ENCODE peak calls at places on chromosomes 1 and 21, in five cellular contexts. W is GM12878, H is SK-N-SH, Z is K562, D is GM12892. P is an unnamed sample.

GRCh38 chr21:23950344-23950743 is 1656.9 kb downstream of the MRPL39 start:
- DNase-seq in H (no peak), W (no peak), Z (no peak), D (no peak), P (no peak)

GRCh38 chr1:49050041-49050440 is 273.4 kb upstream of the BEND5 start:
- DNase-seq in H (no peak), W (no peak), D (no peak), Z (no peak), P (no peak)

GRCh38 chr1:46655848-46656247 is 12.3 kb downstream of the ATPAF1 start:
- DNase-seq in Z (no peak), W (no peak), D (no peak), H (no peak), P (no peak)

GRCh38 chr1:116483481-116484309 is 87.1 kb downstream of the CD58 start:
- DNase-seq in W (no peak), D (no peak), H (peak), Z (peak), P (no peak)

GRCh38 chr21:27464643-27465042 is 497.8 kb upstream of the ADAMTS5 start:
- DNase-seq in Z (no peak), D (no peak), W (no peak), H (no peak), P (no peak)

GRCh38 chr1:145785481-145785880 is 38.4 kb downstream of the RNF115 start:
- DNase-seq in Z (no peak), W (no peak), D (no peak), H (no peak), P (no peak)

GRCh38 chr1:183783896-183784637 is 20.9 kb upstream of the RGL1 start:
- DNase-seq in H (no peak), D (no peak), W (no peak), Z (no peak), P (no peak)

GRCh38 chr21:34076835-34077234 is 3.5 kb downstream of the MRPS6 start:
- DNase-seq in H (no peak), Z (no peak), D (no peak), W (no peak), P (no peak)

GRCh38 chr1:95197616-95198252 is 36.3 kb upstream of the RWDD3 start:
- DNase-seq in D (no peak), H (no peak), W (no peak), Z (peak), P (no peak)

GRCh38 chr1:117732065-117732789 is 126.4 kb downstream of the TENT5C start:
- DNase-seq in H (no peak), W (no peak), D (no peak), Z (peak), P (no peak)

GRCh38 chr1:246583448-246584185 is 17.4 kb downstream of the CNST start:
- DNase-seq in W (no peak), D (no peak), Z (peak), H (no peak), P (no peak)

GRCh38 chr1:27542463-27543273 is 52.7 kb upstream of the WASF2 start:
- DNase-seq in H (no peak), D (no peak), W (no peak), Z (peak), P (no peak)

GRCh38 chr1:158945061-158945460 is 13.7 kb downstream of the PYHIN1 start:
- DNase-seq in D (no peak), Z (no peak), W (no peak), H (no peak), P (no peak)

GRCh38 chr1:219837274-219837993 is 90.9 kb downstream of the SLC30A10 start:
- DNase-seq in W (no peak), H (peak), D (peak), Z (peak), P (peak)

GRCh38 chr1:72284398-72285073 is 2.2 kb upstream of the NEGR1 start:
- DNase-seq in D (no peak), W (no peak), Z (no peak), H (peak), P (no peak)

GRCh38 chr1:174965006-174965971 is 34.5 kb upstream of the CACYBP start:
- DNase-seq in Z (peak), D (no peak), W (no peak), H (no peak), P (no peak)

GRCh38 chr1:168794057-168794456 is 65.1 kb upstream of the DPT start:
- DNase-seq in W (no peak), D (no peak), Z (peak), H (no peak), P (no peak)
- TF ChIP-seq TAF1 in W (no peak), D (no peak), Z (no peak), H (no peak), P (no peak)

DNA sequence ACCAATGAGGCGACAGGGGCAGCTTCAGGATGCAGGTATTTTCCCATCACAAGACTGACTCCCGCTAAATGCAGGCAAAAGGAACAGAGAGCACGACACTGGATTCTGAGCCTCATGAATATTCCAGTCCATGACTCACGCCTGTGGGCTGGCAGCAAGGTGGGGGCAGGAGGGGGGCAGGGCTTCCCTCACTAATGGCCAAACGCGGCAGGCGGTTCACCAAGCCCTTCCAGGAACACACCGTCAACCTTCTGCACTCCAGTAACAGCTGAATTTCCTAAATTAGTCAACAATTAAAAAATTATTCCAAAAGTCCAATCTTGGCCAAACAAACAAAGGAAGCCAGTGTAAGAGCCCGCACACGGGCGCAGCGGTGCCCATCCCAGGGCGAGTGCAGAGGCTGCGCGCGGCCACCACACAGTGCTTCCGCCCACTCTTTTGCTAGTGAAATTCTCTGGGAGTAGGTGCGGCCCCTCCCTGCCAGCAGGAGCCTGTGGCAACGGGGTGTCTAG is 12.5 kb upstream of the GPR153 start:
- DNase-seq in H (no peak), W (no peak), Z (peak), D (no peak), P (no peak)
- TF ChIP-seq TAF1 in H (no peak), W (no peak), Z (no peak), D (no peak), P (no peak)

GRCh38 chr1:160773088-160773487 is 22.9 kb upstream of the LY9 start:
- DNase-seq in Z (no peak), D (no peak), W (no peak), H (no peak), P (no peak)

GRCh38 chr1:160763993-160764392 is 24.9 kb downstream of the SLAMF7 start:
- DNase-seq in Z (no peak), H (no peak), W (no peak), D (no peak), P (no peak)

GRCh38 chr1:160768295-160768657 is 27.7 kb upstream of the LY9 start:
- DNase-seq in D (peak), Z (peak), W (peak), H (no peak), P (no peak)

GRCh38 chr1:160761886-160762285 is 22.8 kb downstream of the SLAMF7 start:
- DNase-seq in Z (no peak), D (no peak), W (no peak), H (no peak), P (no peak)

GRCh38 chr1:160767417-160768294 is 28.3 kb upstream of the LY9 start:
- DNase-seq in Z (peak), H (no peak), D (no peak), W (peak), P (no peak)
- TF ChIP-seq TAF1 in Z (no peak), H (no peak), D (no peak), W (peak), P (no peak)

GRCh38 chr1:20138961-20139550 is at the start of gene PLA2G2F:
- DNase-seq in W (no peak), D (no peak), Z (no peak), H (no peak), P (no peak)
- TF ChIP-seq TAF1 in W (no peak), D (no peak), Z (no peak), H (no peak), P (no peak)

GRCh38 chr1:164823486-164824279 is 264.7 kb downstream of the PBX1 start:
- DNase-seq in H (no peak), Z (no peak), W (no peak), D (no peak), P (no peak)

GRCh38 chr1:164824542-164824941 is 265.6 kb downstream of the PBX1 start:
- DNase-seq in D (no peak), W (no peak), H (no peak), Z (no peak), P (no peak)

GRCh38 chr1:164821648-164822047 is 262.7 kb downstream of the PBX1 start:
- DNase-seq in Z (no peak), H (no peak), D (no peak), W (no peak), P (no peak)
- TF ChIP-seq TAF1 in Z (no peak), H (no peak), D (no peak), W (no peak), P (no peak)

DNA sequence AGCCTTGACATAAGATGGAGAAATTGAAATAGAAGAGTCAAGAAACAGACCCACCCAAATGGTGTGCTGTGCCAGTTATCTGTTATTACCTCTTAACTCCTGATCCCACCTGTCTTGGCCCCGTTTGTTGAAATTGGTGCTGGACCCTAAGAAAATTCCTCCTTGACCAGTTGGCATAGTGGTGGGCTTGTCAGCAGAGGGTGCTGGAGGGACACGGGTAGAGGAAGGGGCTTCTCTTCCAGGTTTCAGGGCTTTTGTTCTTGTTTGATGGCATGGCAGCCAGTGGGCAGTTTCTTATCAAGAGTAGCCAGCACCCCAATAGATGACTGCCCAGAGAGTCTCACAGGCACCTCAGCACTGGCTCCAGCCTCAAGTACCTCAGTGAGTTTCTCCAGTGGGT is 51.6 kb downstream of the PCBP3 start:
- DNase-seq in W (no peak), Z (no peak), H (no peak), D (no peak), P (no peak)
- TF ChIP-seq TAF1 in W (no peak), Z (no peak), H (no peak), D (no peak), P (no peak)

DNA sequence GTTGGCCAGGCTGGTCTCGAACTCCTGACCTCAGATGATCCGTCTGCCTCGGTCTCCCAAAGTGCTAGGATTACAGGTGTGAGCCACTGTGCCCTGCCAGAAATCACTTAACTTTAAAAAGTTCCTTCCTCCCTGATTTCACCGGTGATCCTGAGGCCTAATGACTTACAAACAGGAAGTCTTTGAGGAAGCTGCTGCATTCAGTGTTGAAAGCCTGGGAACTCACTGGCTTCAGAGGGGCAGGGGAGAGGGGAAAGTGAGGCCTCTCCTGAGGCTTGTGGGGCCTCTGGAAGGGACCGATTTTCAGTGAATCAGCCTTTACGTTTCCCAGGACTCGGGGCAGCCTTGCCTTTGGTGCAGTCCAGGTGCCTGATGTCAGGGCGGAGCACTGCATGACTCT is 30.2 kb upstream of the ARHGEF10L start:
- DNase-seq in D (no peak), H (no peak), W (no peak), Z (no peak), P (no peak)
- TF ChIP-seq TAF1 in D (no peak), H (no peak), W (no peak), Z (no peak), P (no peak)

GRCh38 chr21:39441502-39442475 is 3.8 kb downstream of the LCA5L start:
- DNase-seq in Z (peak), W (no peak), D (no peak), H (peak), P (no peak)
- TF ChIP-seq TAF1 in Z (no peak), W (no peak), D (no peak), H (no peak), P (no peak)

GRCh38 chr1:235646463-235646862 is 3.1 kb downstream of the GNG4 start:
- DNase-seq in H (peak), W (no peak), Z (no peak), D (no peak), P (no peak)

GRCh38 chr1:235649722-235650163 is at the start of gene GNG4:
- DNase-seq in H (peak), Z (no peak), D (no peak), W (no peak), P (no peak)

GRCh38 chr1:235648954-235649721 is 446 bp downstream of the GNG4 start:
- DNase-seq in Z (no peak), W (no peak), D (peak), H (peak), P (peak)

GRCh38 chr1:235650341-235651169 is 971 bp upstream of the GNG4 start:
- DNase-seq in D (peak), H (no peak), W (no peak), Z (no peak), P (no peak)

DNA sequence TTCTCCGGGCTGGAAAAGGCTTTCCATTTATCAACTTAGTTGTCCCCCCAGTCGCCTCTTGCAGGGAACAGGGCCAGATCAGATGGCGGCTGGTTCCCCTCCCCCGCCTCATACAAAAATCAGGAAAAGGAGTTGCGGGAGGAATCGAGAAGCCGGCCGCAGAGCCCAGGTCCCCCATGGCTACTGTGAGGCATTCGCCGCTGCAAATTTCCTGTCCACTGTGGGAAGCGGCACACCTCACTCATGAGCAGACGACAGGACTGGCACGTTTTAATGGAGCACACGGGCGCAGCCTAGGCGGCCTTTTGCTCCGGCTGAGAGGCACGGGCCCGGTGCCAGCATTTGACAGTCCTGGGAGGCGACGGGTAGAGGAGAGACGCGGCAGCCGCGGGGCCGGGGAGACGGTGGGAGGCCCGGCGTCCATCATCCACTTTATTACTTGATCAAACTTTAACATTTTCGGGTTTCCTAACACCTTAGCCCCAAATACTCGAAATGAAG is 1.1 kb downstream of the GNG4 start:
- DNase-seq in H (peak), W (no peak), D (no peak), Z (no peak), P (no peak)
- TF ChIP-seq TAF1 in H (no peak), W (no peak), D (no peak), Z (no peak), P (no peak)

GRCh38 chr1:63322944-63323865 is 838 bp downstream of the FOXD3 start:
- DNase-seq in H (peak), D (no peak), Z (peak), W (no peak), P (no peak)

GRCh38 chr1:63320024-63320799 is 2.2 kb upstream of the FOXD3 start:
- DNase-seq in W (no peak), D (no peak), Z (no peak), H (peak), P (no peak)

GRCh38 chr1:63322248-63322943 is at the start of gene FOXD3:
- DNase-seq in Z (peak), W (no peak), D (no peak), H (peak), P (no peak)

GRCh38 chr1:63321061-63321787 is 1.1 kb upstream of the FOXD3 start:
- DNase-seq in H (peak), Z (no peak), W (no peak), D (no peak), P (no peak)

GRCh38 chr1:63321788-63322247 is 549 bp upstream of the FOXD3 start:
- DNase-seq in Z (no peak), W (no peak), D (no peak), H (no peak), P (no peak)
- TF ChIP-seq TAF1 in Z (no peak), W (no peak), D (no peak), H (no peak), P (no peak)

P was measured in GM12891.